ENCODE peak calls at places on chromosomes 11 and 22, in nine cellular contexts. H, Q, C, J, U, B, A, W and R are unnamed samples.

GRCh38 chr11:108933630-108934029 is 268.8 kb downstream of the DDX10 start:
- DNase-seq in B (peak; percentile 60), C (no peak), J (no peak), W (no peak), Q (peak; percentile 86), U (no peak), H (no peak), A (no peak), R (no peak)

GRCh38 chr11:134502153-134502550 is 90.1 kb upstream of the B3GAT1 start:
- DNase-seq in A (no peak), J (no peak), Q (no peak), W (no peak), H (no peak), B (no peak), U (no peak), C (no peak), R (no peak)

GRCh38 chr22:19429950-19430889 is 1.3 kb downstream of the HIRA start:
- DNase-seq in W (no peak), Q (peak; percentile 85), U (no peak), B (peak; percentile 47), A (no peak), C (peak; percentile 5), H (peak; percentile 73), J (peak; percentile 4), R (no peak)

GRCh38 chr11:111573821-111574249 is 28.4 kb upstream of the SIK2 start:
- DNase-seq in J (no peak), Q (no peak), W (no peak), H (no peak), A (no peak), B (peak; percentile 47), U (no peak), C (no peak), R (peak; percentile 39)

GRCh38 chr22:41092847-41093371 is 517 bp downstream of the EP300 start:
- DNase-seq in B (peak; percentile 24), H (peak; percentile 34), U (peak; percentile 39), Q (peak; percentile 34), W (peak; percentile 23), A (peak; percentile 3), C (peak; percentile 19), J (peak; percentile 29), R (peak; percentile 4)

GRCh38 chr22:21815958-21816357 is 51.5 kb downstream of the MAPK1 start:
- DNase-seq in C (no peak), Q (no peak), H (no peak), W (no peak), J (no peak), B (no peak), A (no peak), U (no peak), R (no peak)

GRCh38 chr11:123298488-123299447 is 103.7 kb upstream of the CLMP start:
- DNase-seq in H (no peak), A (no peak), J (no peak), Q (no peak), W (no peak), C (no peak), B (no peak), U (no peak), R (no peak)

GRCh38 chr11:104609297-104609696 is 289.0 kb downstream of the CASP12 start:
- DNase-seq in H (peak; percentile 52), B (no peak), Q (peak; percentile 82), U (peak; percentile 7), A (peak; percentile 49), J (peak; percentile 16), C (peak; percentile 21), W (peak; percentile 66), R (no peak)

GRCh38 chr11:74154621-74155281 is 16.1 kb downstream of the C2CD3 start:
- DNase-seq in H (no peak), U (no peak), B (peak; percentile 39), J (peak; percentile 42), C (no peak), W (peak; percentile 33), Q (peak; percentile 46), A (no peak), R (peak; percentile 56)

GRCh38 chr11:40921256-40921655 is 538.2 kb downstream of the LRRC4C start:
- DNase-seq in A (no peak), Q (no peak), H (no peak), C (no peak), B (no peak), U (no peak), J (no peak), W (no peak), R (no peak)

GRCh38 chr11:2916114-2916891 is 12.9 kb downstream of the PHLDA2 start:
- DNase-seq in W (no peak), H (no peak), C (no peak), B (no peak), J (no peak), A (no peak), Q (no peak), U (no peak), R (no peak)

GRCh38 chr11:394034-394857 is at the start of gene PKP3:
- DNase-seq in B (peak; percentile 82), Q (peak; percentile 69), C (no peak), W (no peak), A (no peak), J (peak; percentile 80), U (no peak), H (no peak), R (peak; percentile 15)

GRCh38 chr11:62816567-62816966 is 11.3 kb upstream of the NXF1 start:
- DNase-seq in H (no peak), Q (no peak), C (no peak), U (no peak), B (no peak), A (no peak), W (no peak), J (no peak), R (no peak)

GRCh38 chr11:132337819-132338416 is 967.5 kb downstream of the NTM start:
- DNase-seq in W (no peak), H (no peak), A (no peak), C (no peak), B (no peak), J (no peak), U (no peak), Q (no peak), R (no peak)

GRCh38 chr11:72232260-72233055 is 7.9 kb downstream of the INPPL1 start:
- DNase-seq in C (no peak), J (no peak), U (no peak), H (no peak), A (no peak), Q (no peak), B (no peak), W (no peak), R (no peak)

GRCh38 chr22:23639661-23640060 is 7.5 kb upstream of the DRICH1 start:
- DNase-seq in H (no peak), J (no peak), U (no peak), W (no peak), A (no peak), B (no peak), C (no peak), Q (no peak), R (no peak)

GRCh38 chr11:65778901-65779668 is 1.7 kb downstream of the AP5B1 start:
- DNase-seq in W (no peak), J (no peak), B (no peak), A (no peak), C (no peak), U (no peak), Q (no peak), H (no peak), R (no peak)

GRCh38 chr11:7511405-7511804 is 2.4 kb upstream of the PPFIBP2 start:
- DNase-seq in U (peak; percentile 86), B (no peak), W (no peak), J (no peak), H (no peak), Q (no peak), C (no peak), A (peak; percentile 90), R (peak; percentile 51)

GRCh38 chr11:115720537-115721308 is 216.5 kb upstream of the CADM1 start:
- DNase-seq in B (peak; percentile 31), C (no peak), Q (no peak), H (no peak), W (no peak), A (no peak), J (no peak), U (peak; percentile 30), R (peak; percentile 98)

GRCh38 chr11:93727985-93728791 is 13.1 kb downstream of the TAF1D start:
- DNase-seq in A (no peak), C (no peak), W (no peak), U (no peak), Q (peak; percentile 60), J (no peak), B (no peak), H (no peak), R (no peak)

GRCh38 chr11:111283945-111284481 is 14.3 kb upstream of the POU2AF3 start:
- DNase-seq in W (no peak), H (no peak), Q (peak; percentile 83), U (no peak), C (no peak), B (no peak), J (no peak), A (no peak), R (no peak)

GRCh38 chr11:110468095-110468494 is 38.3 kb downstream of the FDX1 start:
- DNase-seq in U (no peak), J (no peak), W (no peak), B (no peak), A (no peak), C (no peak), Q (no peak), H (no peak), R (no peak)

GRCh38 chr11:122226810-122227379 is 110.9 kb upstream of the BLID start:
- DNase-seq in B (peak; percentile 96), W (no peak), H (no peak), Q (no peak), C (no peak), U (no peak), J (no peak), A (no peak), R (no peak)